ENCODE peak calls at places on chromosome 1, in six cellular contexts. J is activated T-cell treated with anti-CD3 and anti-CD28 coated beads for 24 hours, K is body of pancreas, N is B cell, M is neuronal stem cell, H is Calu3. W is an unnamed sample.

GRCh38 chr1:198560093-198560638 is 19.7 kb upstream of the ATP6V1G3 start:
- DNase-seq in N (no peak), K (no peak), H (peak), M (no peak), J (no peak), W (no peak)

GRCh38 chr1:54404263-54404662 is 1.9 kb downstream of the SSBP3 start:
- DNase-seq in K (no peak), H (no peak), J (no peak), N (no peak), M (no peak), W (no peak)

GRCh38 chr1:222387020-222387816 is 160.7 kb downstream of the HHIPL2 start:
- DNase-seq in J (no peak), H (no peak), M (peak), N (no peak), K (no peak), W (no peak)

GRCh38 chr1:84782311-84782771 is 92.1 kb upstream of the SSX2IP start:
- DNase-seq in K (peak), H (peak), N (peak), M (peak), J (peak), W (no peak)

GRCh38 chr1:27760411-27760810 is 12.6 kb upstream of the STX12 start:
- DNase-seq in J (no peak), H (no peak), M (no peak), N (no peak), K (no peak), W (peak)

GRCh38 chr1:160328171-160328570 is 14.9 kb downstream of the COPA start:
- DNase-seq in K (no peak), N (no peak), J (no peak), H (no peak), M (peak), W (no peak)

GRCh38 chr1:51612349-51612982 is 4.4 kb upstream of the OSBPL9 start:
- DNase-seq in N (no peak), J (no peak), K (no peak), M (no peak), H (no peak), W (no peak)

GRCh38 chr1:94909486-94909885 is 17.4 kb downstream of the CNN3 start:
- DNase-seq in M (no peak), J (no peak), N (no peak), K (no peak), H (no peak), W (no peak)

GRCh38 chr1:98294127-98294526 is 367.4 kb upstream of the SNX7 start:
- DNase-seq in H (no peak), M (no peak), J (no peak), K (no peak), N (no peak), W (no peak)

GRCh38 chr1:16175610-16176553 is 20.0 kb upstream of the EPHA2 start:
- DNase-seq in H (peak), J (no peak), N (no peak), M (no peak), K (peak), W (peak)

W was measured in lower leg skin.